ENCODE peak calls at places on chromosome 1, in seven cellular contexts. One of them, this sample, is unnamed.

GRCh38 chr1:55257958-55258357 is 42.8 kb upstream of the USP24 start:
- DNase-seq in H9: no peak
- DNase-seq in HCT116: no peak
- DNase-seq in neural progenitor cell: no peak
- DNase-seq in foreskin keratinocyte: no peak
- DNase-seq in Peyer's patch: peak; percentile 71
- DNase-seq in brain microvascular endothelial cell: peak; percentile 38
- DNase-seq in this sample: no peak

GRCh38 chr1:101293461-101294045 is 56.7 kb downstream of the S1PR1 start:
- DNase-seq in HCT116: no peak
- DNase-seq in foreskin keratinocyte: peak; percentile 59
- DNase-seq in H9: no peak
- DNase-seq in neural progenitor cell: no peak
- DNase-seq in Peyer's patch: no peak
- DNase-seq in brain microvascular endothelial cell: peak; percentile 64
- DNase-seq in this sample: no peak

GRCh38 chr1:198125995-198126758 is 30.6 kb upstream of the NEK7 start:
- DNase-seq in foreskin keratinocyte: no peak
- DNase-seq in brain microvascular endothelial cell: peak; percentile 72
- DNase-seq in HCT116: no peak
- DNase-seq in H9: no peak
- DNase-seq in neural progenitor cell: no peak
- DNase-seq in Peyer's patch: no peak
- DNase-seq in this sample: no peak

GRCh38 chr1:96362623-96363022 is 359.0 kb upstream of the PTBP2 start:
- DNase-seq in foreskin keratinocyte: peak; percentile 98
- DNase-seq in Peyer's patch: no peak
- DNase-seq in HCT116: peak; percentile 95
- DNase-seq in H9: no peak
- DNase-seq in brain microvascular endothelial cell: peak; percentile 94
- DNase-seq in neural progenitor cell: no peak
- DNase-seq in this sample: no peak

GRCh38 chr1:219312967-219313366 is 139.3 kb downstream of the LYPLAL1 start:
- DNase-seq in neural progenitor cell: no peak
- DNase-seq in foreskin keratinocyte: no peak
- DNase-seq in H9: no peak
- DNase-seq in Peyer's patch: no peak
- DNase-seq in brain microvascular endothelial cell: peak; percentile 92
- DNase-seq in HCT116: no peak
- DNase-seq in this sample: no peak

GRCh38 chr1:32393832-32394140 is 455 bp downstream of the BSDC1 start:
- DNase-seq in HCT116: no peak
- DNase-seq in neural progenitor cell: peak; percentile 75
- DNase-seq in H9: peak; percentile 60
- DNase-seq in brain microvascular endothelial cell: no peak
- DNase-seq in foreskin keratinocyte: no peak
- DNase-seq in Peyer's patch: peak; percentile 53
- DNase-seq in this sample: no peak

GRCh38 chr1:55870076-55870475 is 654.9 kb upstream of the USP24 start:
- DNase-seq in foreskin keratinocyte: no peak
- DNase-seq in brain microvascular endothelial cell: no peak
- DNase-seq in HCT116: no peak
- DNase-seq in H9: no peak
- DNase-seq in neural progenitor cell: no peak
- DNase-seq in Peyer's patch: no peak
- DNase-seq in this sample: no peak

GRCh38 chr1:107486365-107486764 is 345.5 kb downstream of the NTNG1 start:
- DNase-seq in brain microvascular endothelial cell: no peak
- DNase-seq in HCT116: no peak
- DNase-seq in Peyer's patch: no peak
- DNase-seq in neural progenitor cell: peak; percentile 5
- DNase-seq in foreskin keratinocyte: peak; percentile 11
- DNase-seq in H9: no peak
- DNase-seq in this sample: no peak

GRCh38 chr1:97145321-97145956 is 423.9 kb downstream of the PTBP2 start:
- DNase-seq in foreskin keratinocyte: peak; percentile 32
- DNase-seq in Peyer's patch: no peak
- DNase-seq in H9: no peak
- DNase-seq in HCT116: no peak
- DNase-seq in brain microvascular endothelial cell: peak; percentile 47
- DNase-seq in neural progenitor cell: peak; percentile 55
- DNase-seq in this sample: no peak

GRCh38 chr1:33641099-33641830 is 168.8 kb downstream of the ZSCAN20 start:
- DNase-seq in HCT116: peak; percentile 32
- DNase-seq in H9: peak; percentile 42
- DNase-seq in foreskin keratinocyte: peak; percentile 11
- DNase-seq in neural progenitor cell: peak; percentile 51
- DNase-seq in Peyer's patch: no peak
- DNase-seq in brain microvascular endothelial cell: peak; percentile 14
- DNase-seq in this sample: no peak

GRCh38 chr1:9628541-9629444 is 22.7 kb upstream of the PIK3CD start:
- DNase-seq in Peyer's patch: peak; percentile 74
- DNase-seq in neural progenitor cell: no peak
- DNase-seq in foreskin keratinocyte: no peak
- DNase-seq in brain microvascular endothelial cell: no peak
- DNase-seq in HCT116: no peak
- DNase-seq in H9: no peak
- DNase-seq in this sample: peak; percentile 91

GRCh38 chr1:206030714-206031113 is 7.0 kb upstream of the CTSE start:
- DNase-seq in foreskin keratinocyte: peak; percentile 87
- DNase-seq in neural progenitor cell: peak; percentile 80
- DNase-seq in brain microvascular endothelial cell: peak; percentile 57
- DNase-seq in Peyer's patch: peak; percentile 81
- DNase-seq in HCT116: peak; percentile 74
- DNase-seq in H9: peak; percentile 83
- DNase-seq in this sample: peak; percentile 86

GRCh38 chr1:53197301-53198205 is 929 bp downstream of the CPT2 start:
- DNase-seq in HCT116: no peak
- DNase-seq in Peyer's patch: no peak
- DNase-seq in foreskin keratinocyte: peak; percentile 13
- DNase-seq in brain microvascular endothelial cell: no peak
- DNase-seq in neural progenitor cell: peak; percentile 28
- DNase-seq in H9: no peak
- DNase-seq in this sample: no peak

GRCh38 chr1:182457844-182458243 is 7.9 kb downstream of the RGSL1 start:
- DNase-seq in neural progenitor cell: no peak
- DNase-seq in brain microvascular endothelial cell: no peak
- DNase-seq in foreskin keratinocyte: no peak
- DNase-seq in HCT116: no peak
- DNase-seq in Peyer's patch: no peak
- DNase-seq in H9: no peak
- DNase-seq in this sample: no peak

GRCh38 chr1:4944072-4944471 is 289.7 kb downstream of the AJAP1 start:
- DNase-seq in HCT116: no peak
- DNase-seq in neural progenitor cell: no peak
- DNase-seq in foreskin keratinocyte: no peak
- DNase-seq in Peyer's patch: no peak
- DNase-seq in H9: no peak
- DNase-seq in brain microvascular endothelial cell: no peak
- DNase-seq in this sample: no peak

GRCh38 chr1:23544444-23545389 is 13.7 kb upstream of the E2F2 start:
- DNase-seq in Peyer's patch: peak; percentile 77
- DNase-seq in brain microvascular endothelial cell: peak; percentile 81
- DNase-seq in HCT116: no peak
- DNase-seq in foreskin keratinocyte: peak; percentile 68
- DNase-seq in H9: peak; percentile 81
- DNase-seq in neural progenitor cell: peak; percentile 92
- DNase-seq in this sample: peak; percentile 91

DNA sequence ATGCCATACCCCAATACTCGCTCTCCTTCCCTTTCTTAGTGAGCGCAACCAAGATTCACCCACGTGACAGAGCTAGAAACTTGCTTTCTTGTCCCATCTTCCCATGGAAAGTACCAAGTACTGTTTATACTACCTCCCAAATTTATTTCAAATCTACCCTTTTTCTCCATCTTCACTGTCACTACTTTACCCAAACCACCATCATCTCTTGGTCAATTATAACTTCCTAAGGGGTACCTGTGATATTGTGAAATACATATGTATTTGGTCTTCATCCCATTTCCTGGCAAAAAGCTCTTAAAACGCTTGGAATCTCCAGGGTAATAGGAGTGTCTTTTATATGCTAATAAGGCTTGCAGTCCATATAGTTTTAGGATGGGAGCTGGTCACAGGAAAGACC is 8.2 kb downstream of the DRAM2 start:
- DNase-seq in H9: no peak
- DNase-seq in HCT116: no peak
- DNase-seq in Peyer's patch: no peak
- DNase-seq in brain microvascular endothelial cell: no peak
- DNase-seq in neural progenitor cell: no peak
- DNase-seq in foreskin keratinocyte: no peak
- DNase-seq in this sample: no peak
- H3K27ac ChIP-seq in H9: no peak overlapping the region
- H3K27ac ChIP-seq in HCT116: no peak overlapping the region
- H3K27ac ChIP-seq in Peyer's patch: no peak overlapping the region
- H3K27ac ChIP-seq in brain microvascular endothelial cell: no peak overlapping the region
- H3K27ac ChIP-seq in neural progenitor cell: no peak overlapping the region
- H3K27ac ChIP-seq in foreskin keratinocyte: no peak overlapping the region
- H3K27ac ChIP-seq in this sample: peak overlapping the region; percentile 83

GRCh38 chr1:109243221-109243620 is 6.1 kb upstream of the CELSR2 start:
- DNase-seq in H9: no peak
- DNase-seq in Peyer's patch: no peak
- DNase-seq in HCT116: no peak
- DNase-seq in foreskin keratinocyte: no peak
- DNase-seq in brain microvascular endothelial cell: no peak
- DNase-seq in neural progenitor cell: no peak
- DNase-seq in this sample: no peak

GRCh38 chr1:109241841-109242301 is 7.5 kb upstream of the CELSR2 start:
- DNase-seq in HCT116: no peak
- DNase-seq in brain microvascular endothelial cell: no peak
- DNase-seq in Peyer's patch: no peak
- DNase-seq in neural progenitor cell: no peak
- DNase-seq in foreskin keratinocyte: no peak
- DNase-seq in H9: peak; percentile 32
- DNase-seq in this sample: no peak

GRCh38 chr1:109242387-109242786 is 7.0 kb upstream of the CELSR2 start:
- DNase-seq in HCT116: no peak
- DNase-seq in foreskin keratinocyte: no peak
- DNase-seq in Peyer's patch: no peak
- DNase-seq in neural progenitor cell: no peak
- DNase-seq in brain microvascular endothelial cell: no peak
- DNase-seq in H9: peak; percentile 30
- DNase-seq in this sample: peak; percentile 51

GRCh38 chr1:109246141-109246551 is 3.2 kb upstream of the CELSR2 start:
- DNase-seq in neural progenitor cell: no peak
- DNase-seq in Peyer's patch: no peak
- DNase-seq in brain microvascular endothelial cell: no peak
- DNase-seq in foreskin keratinocyte: no peak
- DNase-seq in H9: peak; percentile 22
- DNase-seq in HCT116: no peak
- DNase-seq in this sample: no peak

DNA sequence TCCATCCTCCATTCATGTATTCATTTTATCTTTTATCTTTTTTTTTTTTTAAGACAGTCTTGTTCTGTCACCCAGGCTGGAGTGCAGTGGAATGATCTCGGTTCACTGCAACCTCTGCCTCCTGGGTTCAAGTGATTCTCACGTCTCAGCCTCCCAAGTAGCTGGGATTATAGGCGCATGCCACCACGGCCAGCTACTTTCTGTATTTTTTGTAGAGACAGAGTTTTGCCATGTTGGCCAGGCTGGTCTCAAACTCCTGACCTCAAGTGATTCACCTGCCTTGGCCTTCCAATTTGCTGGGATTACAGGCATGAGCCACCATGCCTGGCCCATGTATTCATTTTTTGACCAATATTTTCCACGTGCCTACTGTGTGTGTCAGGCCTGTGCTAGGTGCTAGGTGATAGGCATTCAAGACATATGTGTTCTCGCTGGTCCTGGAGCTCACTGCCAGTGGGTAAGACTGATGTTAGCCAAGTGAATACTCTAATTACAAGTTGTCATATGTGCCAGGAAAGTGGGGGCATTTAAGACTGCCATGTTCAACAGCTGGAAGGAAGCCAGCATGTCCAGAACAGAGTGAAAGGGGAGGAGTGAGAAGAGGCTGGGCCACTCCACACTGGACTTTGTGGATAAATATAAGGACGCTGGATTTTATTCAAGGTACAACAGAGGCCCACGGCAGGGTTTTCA is 5.3 kb upstream of the CELSR2 start:
- DNase-seq in H9: peak; percentile 1
- DNase-seq in neural progenitor cell: no peak
- DNase-seq in brain microvascular endothelial cell: no peak
- DNase-seq in foreskin keratinocyte: no peak
- DNase-seq in Peyer's patch: no peak
- DNase-seq in HCT116: no peak
- DNase-seq in this sample: no peak
- TF ChIP-seq CTCF in H9: no peak
- TF ChIP-seq CTCF in neural progenitor cell: no peak
- TF ChIP-seq CTCF in brain microvascular endothelial cell: no peak
- TF ChIP-seq CTCF in foreskin keratinocyte: no peak
- TF ChIP-seq CTCF in Peyer's patch: no peak
- TF ChIP-seq CTCF in HCT116: no peak
- TF ChIP-seq CTCF in this sample: no peak

GRCh38 chr1:86991549-86992186 is 77.2 kb downstream of the HS2ST1 start:
- DNase-seq in H9: no peak
- DNase-seq in foreskin keratinocyte: no peak
- DNase-seq in HCT116: no peak
- DNase-seq in brain microvascular endothelial cell: no peak
- DNase-seq in neural progenitor cell: peak; percentile 59
- DNase-seq in Peyer's patch: no peak
- DNase-seq in this sample: no peak

GRCh38 chr1:86990826-86991225 is 76.4 kb downstream of the HS2ST1 start:
- DNase-seq in HCT116: no peak
- DNase-seq in H9: no peak
- DNase-seq in neural progenitor cell: no peak
- DNase-seq in Peyer's patch: no peak
- DNase-seq in brain microvascular endothelial cell: no peak
- DNase-seq in foreskin keratinocyte: no peak
- DNase-seq in this sample: no peak

GRCh38 chr1:86988835-86989234 is 74.4 kb downstream of the HS2ST1 start:
- DNase-seq in brain microvascular endothelial cell: no peak
- DNase-seq in H9: no peak
- DNase-seq in Peyer's patch: no peak
- DNase-seq in HCT116: no peak
- DNase-seq in foreskin keratinocyte: no peak
- DNase-seq in neural progenitor cell: no peak
- DNase-seq in this sample: no peak

GRCh38 chr1:86992790-86993189 is 78.4 kb downstream of the HS2ST1 start:
- DNase-seq in foreskin keratinocyte: peak; percentile 22
- DNase-seq in brain microvascular endothelial cell: no peak
- DNase-seq in Peyer's patch: no peak
- DNase-seq in HCT116: no peak
- DNase-seq in H9: no peak
- DNase-seq in neural progenitor cell: no peak
- DNase-seq in this sample: no peak

GRCh38 chr1:86987446-86987845 is 73.0 kb downstream of the HS2ST1 start:
- DNase-seq in H9: no peak
- DNase-seq in foreskin keratinocyte: no peak
- DNase-seq in HCT116: no peak
- DNase-seq in neural progenitor cell: no peak
- DNase-seq in Peyer's patch: no peak
- DNase-seq in brain microvascular endothelial cell: no peak
- DNase-seq in this sample: no peak
- H3K27ac ChIP-seq in H9: no peak overlapping the region
- H3K27ac ChIP-seq in foreskin keratinocyte: no peak overlapping the region
- H3K27ac ChIP-seq in HCT116: no peak overlapping the region
- H3K27ac ChIP-seq in neural progenitor cell: no peak overlapping the region
- H3K27ac ChIP-seq in Peyer's patch: no peak overlapping the region
- H3K27ac ChIP-seq in brain microvascular endothelial cell: no peak overlapping the region
- H3K27ac ChIP-seq in this sample: no peak overlapping the region

GRCh38 chr1:51494138-51494830 is 24.8 kb downstream of the EPS15 start:
- DNase-seq in foreskin keratinocyte: no peak
- DNase-seq in H9: no peak
- DNase-seq in HCT116: no peak
- DNase-seq in Peyer's patch: no peak
- DNase-seq in neural progenitor cell: no peak
- DNase-seq in brain microvascular endothelial cell: no peak
- DNase-seq in this sample: no peak
- TF ChIP-seq CTCF in foreskin keratinocyte: no peak
- TF ChIP-seq CTCF in H9: no peak
- TF ChIP-seq CTCF in HCT116: no peak
- TF ChIP-seq CTCF in Peyer's patch: no peak
- TF ChIP-seq CTCF in neural progenitor cell: no peak
- TF ChIP-seq CTCF in brain microvascular endothelial cell: no peak
- TF ChIP-seq CTCF in this sample: no peak

This sample was measured in spleen.